ENCODE peak calls at places on chromosomes 11 and 22, in eight cellular contexts. L is NCI-H774; D is CD8-positive, alpha-beta T cell; O is thoracic aorta; B is ACHN; Q is naive B cell; Y is substantia nigra; F is CD4-positive, alpha-beta T cell. C is an unnamed sample.

GRCh38 chr11:59182457-59183151 is 10.7 kb downstream of the DTX4 start:
- DNase-seq in L (no peak), D (no peak), O (no peak), B (no peak), Q (peak; percentile 46), Y (no peak), F (peak; percentile 11), C (peak; percentile 55)

GRCh38 chr11:120186799-120187591 is 23.8 kb upstream of the OAF start:
- DNase-seq in L (no peak), D (no peak), O (no peak), B (no peak), Q (no peak), Y (no peak), F (no peak), C (no peak)

GRCh38 chr11:12540913-12541587 is 133.2 kb upstream of the TEAD1 start:
- DNase-seq in L (no peak), D (no peak), O (no peak), B (peak; percentile 67), Q (no peak), Y (no peak), F (no peak), C (no peak)

GRCh38 chr22:39351689-39352214 is 2.0 kb downstream of the SYNGR1 start:
- DNase-seq in L (no peak), D (no peak), O (no peak), B (no peak), Q (peak; percentile 14), Y (no peak), F (no peak), C (no peak)

GRCh38 chr11:134578807-134579708 is 167.0 kb upstream of the B3GAT1 start:
- DNase-seq in L (no peak), D (no peak), O (no peak), B (no peak), Q (no peak), Y (no peak), F (no peak), C (peak; percentile 22)

GRCh38 chr11:64094463-64095223 is 58.9 kb downstream of the FLRT1 start:
- DNase-seq in L (no peak), D (no peak), O (no peak), B (peak; percentile 89), Q (no peak), Y (peak; percentile 48), F (no peak), C (peak; percentile 81)

GRCh38 chr11:75285776-75286360 is 45.3 kb downstream of the TPBGL start:
- DNase-seq in L (no peak), D (no peak), O (no peak), B (no peak), Q (no peak), Y (no peak), F (no peak), C (no peak)

GRCh38 chr11:121797496-121797895 is 318.5 kb downstream of the BLID start:
- DNase-seq in L (no peak), D (no peak), O (no peak), B (no peak), Q (no peak), Y (no peak), F (no peak), C (no peak)

GRCh38 chr22:30705710-30706651 is 11.3 kb downstream of the OSBP2 start:
- DNase-seq in L (no peak), D (no peak), O (no peak), B (no peak), Q (no peak), Y (no peak), F (no peak), C (no peak)

GRCh38 chr11:13105237-13105844 is 96.2 kb downstream of the RASSF10 start:
- DNase-seq in L (peak; percentile 86), D (no peak), O (no peak), B (no peak), Q (no peak), Y (no peak), F (no peak), C (peak; percentile 48)

GRCh38 chr11:66263231-66263630 is 5.2 kb upstream of the RAB1B start:
- DNase-seq in L (no peak), D (no peak), O (no peak), B (no peak), Q (no peak), Y (no peak), F (no peak), C (no peak)

GRCh38 chr11:43927925-43928707 is 14.3 kb upstream of the C11orf96 start:
- DNase-seq in L (no peak), D (no peak), O (no peak), B (no peak), Q (no peak), Y (no peak), F (no peak), C (no peak)

GRCh38 chr11:46697303-46697702 is 3.1 kb downstream of the ARHGAP1 start:
- DNase-seq in L (no peak), D (no peak), O (no peak), B (no peak), Q (no peak), Y (peak; percentile 62), F (no peak), C (no peak)

GRCh38 chr22:46114518-46115387 is 35.6 kb upstream of the PPARA start:
- DNase-seq in L (no peak), D (no peak), O (no peak), B (no peak), Q (no peak), Y (no peak), F (no peak), C (peak; percentile 36)

GRCh38 chr22:24059121-24059520 is 48.0 kb downstream of the CABIN1 start:
- DNase-seq in L (no peak), D (no peak), O (peak; percentile 33), B (no peak), Q (no peak), Y (no peak), F (no peak), C (no peak)

GRCh38 chr11:1126935-1127663 is 30.7 kb upstream of the MUC5AC start:
- DNase-seq in L (no peak), D (no peak), O (no peak), B (no peak), Q (no peak), Y (no peak), F (no peak), C (no peak)

GRCh38 chr11:29260939-29261705 is 755.7 kb downstream of the KCNA4 start:
- DNase-seq in L (no peak), D (no peak), O (no peak), B (peak; percentile 48), Q (no peak), Y (no peak), F (no peak), C (peak; percentile 59)

GRCh38 chr11:10730151-10730550 is 20.9 kb upstream of the CTR9 start:
- DNase-seq in L (no peak), D (no peak), O (no peak), B (no peak), Q (no peak), Y (no peak), F (no peak), C (no peak)

GRCh38 chr11:2271077-2271326 is 614 bp upstream of the ASCL2 start:
- DNase-seq in L (no peak), D (peak; percentile 48), O (no peak), B (no peak), Q (peak; percentile 46), Y (no peak), F (peak; percentile 51), C (no peak)

C was measured in Calu3.